ENCODE peak calls at places on chromosomes 1 and 21, in eight cellular contexts. I, E, K, Y, D, F, T and S are unnamed samples.

GRCh38 chr1:75234499-75235064 is 100.4 kb downstream of the LHX8 start:
- DNase-seq in I (no peak), E (no peak), K (no peak), Y (no peak), D (no peak), F (no peak), T (no peak), S (no peak)

GRCh38 chr1:31607360-31607759 is 10.1 kb upstream of the HCRTR1 start:
- DNase-seq in I (no peak), E (no peak), K (no peak), Y (no peak), D (no peak), F (no peak), T (no peak), S (no peak)

GRCh38 chr21:44657635-44658183 is at the start of gene KRTAP12-3:
- DNase-seq in I (no peak), E (no peak), K (no peak), Y (no peak), D (no peak), F (no peak), T (no peak), S (no peak)

GRCh38 chr1:35085421-35085820 is 6.2 kb downstream of the ZMYM1 start:
- DNase-seq in I (no peak), E (no peak), K (no peak), Y (no peak), D (peak; percentile 34), F (no peak), T (no peak), S (no peak)

GRCh38 chr1:160911441-160911840 is 26.5 kb upstream of the ITLN1 start:
- DNase-seq in I (no peak), E (no peak), K (no peak), Y (peak; percentile 39), D (peak; percentile 86), F (no peak), T (no peak), S (no peak)

GRCh38 chr1:15456313-15456954 is at the start of gene CELA2A:
- DNase-seq in I (no peak), E (no peak), K (no peak), Y (no peak), D (no peak), F (no peak), T (no peak), S (peak; percentile 6)

GRCh38 chr1:54360165-54361005 is 45.8 kb downstream of the SSBP3 start:
- DNase-seq in I (no peak), E (no peak), K (no peak), Y (no peak), D (no peak), F (no peak), T (no peak), S (no peak)

GRCh38 chr1:242828828-242829227 is 304.3 kb upstream of the PLD5 start:
- DNase-seq in I (no peak), E (no peak), K (no peak), Y (no peak), D (no peak), F (no peak), T (peak; percentile 55), S (no peak)

GRCh38 chr1:233082778-233083550 is 132.6 kb downstream of the NTPCR start:
- DNase-seq in I (no peak), E (no peak), K (no peak), Y (no peak), D (no peak), F (no peak), T (no peak), S (no peak)

GRCh38 chr1:224065455-224065854 is 48.5 kb upstream of the FBXO28 start:
- DNase-seq in I (no peak), E (no peak), K (no peak), Y (no peak), D (no peak), F (no peak), T (no peak), S (no peak)

GRCh38 chr1:159879977-159880376 is 17.5 kb upstream of the VSIG8 start:
- DNase-seq in I (no peak), E (no peak), K (no peak), Y (no peak), D (no peak), F (no peak), T (no peak), S (no peak)

GRCh38 chr1:243539636-243540035 is 283.8 kb downstream of the SDCCAG8 start:
- DNase-seq in I (no peak), E (no peak), K (no peak), Y (no peak), D (no peak), F (no peak), T (no peak), S (no peak)

GRCh38 chr1:25031601-25031965 is 101.5 kb upstream of the RUNX3 start:
- DNase-seq in I (no peak), E (no peak), K (no peak), Y (no peak), D (no peak), F (no peak), T (no peak), S (no peak)

GRCh38 chr1:110185181-110185580 is 24.9 kb upstream of the KCNC4 start:
- DNase-seq in I (no peak), E (no peak), K (no peak), Y (no peak), D (no peak), F (no peak), T (no peak), S (no peak)

GRCh38 chr1:234875328-234875952 is 253.2 kb downstream of the TOMM20 start:
- DNase-seq in I (peak; percentile 65), E (peak; percentile 89), K (no peak), Y (no peak), D (no peak), F (no peak), T (no peak), S (no peak)

GRCh38 chr1:234871710-234872262 is 256.9 kb downstream of the TOMM20 start:
- DNase-seq in I (no peak), E (no peak), K (no peak), Y (no peak), D (no peak), F (no peak), T (no peak), S (no peak)

GRCh38 chr1:234875953-234876814 is 252.5 kb downstream of the TOMM20 start:
- DNase-seq in I (peak; percentile 44), E (peak; percentile 59), K (no peak), Y (peak; percentile 76), D (peak; percentile 90), F (peak; percentile 38), T (no peak), S (peak; percentile 70)

GRCh38 chr1:234877761-234878160 is 250.9 kb downstream of the TOMM20 start:
- DNase-seq in I (peak; percentile 39), E (no peak), K (no peak), Y (no peak), D (no peak), F (no peak), T (no peak), S (no peak)

GRCh38 chr1:234874291-234875288 is 254.0 kb downstream of the TOMM20 start:
- DNase-seq in I (peak; percentile 57), E (peak; percentile 65), K (peak; percentile 6), Y (no peak), D (no peak), F (no peak), T (no peak), S (no peak)
- H3K4me1 ChIP-seq in I (no peaks in the 10 kb centered on the region), E (peaks cover 43% of the 10 kb centered on the region), K (no peaks in the 10 kb centered on the region), Y (peaks cover 24% of the 10 kb centered on the region), D (no peaks in the 10 kb centered on the region), F (no peaks in the 10 kb centered on the region), T (no peaks in the 10 kb centered on the region), S (peaks cover 14% of the 10 kb centered on the region)

GRCh38 chr21:41511858-41512257 is 3.9 kb upstream of the TMPRSS2 start:
- DNase-seq in I (no peak), E (no peak), K (no peak), Y (no peak), D (no peak), F (no peak), T (no peak), S (no peak)

GRCh38 chr21:41509206-41509496 is 1.2 kb upstream of the TMPRSS2 start:
- DNase-seq in I (no peak), E (no peak), K (no peak), Y (no peak), D (no peak), F (no peak), T (no peak), S (no peak)

GRCh38 chr21:41509733-41510132 is 1.8 kb upstream of the TMPRSS2 start:
- DNase-seq in I (no peak), E (no peak), K (no peak), Y (no peak), D (no peak), F (no peak), T (no peak), S (no peak)

GRCh38 chr21:41508415-41509205 is 652 bp upstream of the TMPRSS2 start:
- DNase-seq in I (no peak), E (no peak), K (no peak), Y (no peak), D (no peak), F (no peak), T (peak; percentile 65), S (no peak)

DNA sequence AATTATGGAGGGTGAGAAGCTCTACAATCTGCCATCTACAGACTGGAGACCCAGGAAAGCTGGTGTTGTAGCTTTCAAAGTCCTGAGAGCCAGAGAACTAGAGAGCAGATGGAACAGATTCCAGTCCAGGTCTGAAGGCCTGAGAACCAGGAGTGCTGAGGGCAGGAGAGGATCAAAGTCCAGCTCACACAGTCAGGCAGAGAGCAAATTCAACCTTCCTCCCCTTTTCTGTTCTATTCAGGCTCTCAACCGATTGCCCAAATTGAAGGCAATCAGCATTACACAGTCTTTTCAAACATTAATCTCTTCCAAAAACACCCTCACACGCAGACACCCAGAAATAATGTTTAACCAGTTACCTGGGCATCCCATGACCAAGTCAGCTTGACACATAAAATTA is 2.5 kb upstream of the TMPRSS2 start:
- DNase-seq in I (no peak), E (no peak), K (no peak), Y (no peak), D (no peak), F (no peak), T (no peak), S (no peak)
- H3K27me3 ChIP-seq in I (no peaks in the 10 kb centered on the region), E (peaks cover 42% of the 10 kb centered on the region), K (no peaks in the 10 kb centered on the region), Y (peaks cover 54% of the 10 kb centered on the region), D (peaks cover 23% of the 10 kb centered on the region), F (no peaks in the 10 kb centered on the region), T (peaks cover 33% of the 10 kb centered on the region), S (no peaks in the 10 kb centered on the region)

GRCh38 chr1:92808353-92808752 is 23.4 kb upstream of the EVI5 start:
- DNase-seq in I (no peak), E (no peak), K (no peak), Y (no peak), D (no peak), F (no peak), T (no peak), S (no peak)
- H3K27ac ChIP-seq in I (no peak overlapping the region), E (no peak overlapping the region), K (no peak overlapping the region), Y (no peak overlapping the region), D (no peak overlapping the region), F (no peak overlapping the region), T (no peak overlapping the region), S (no peak overlapping the region)

DNA sequence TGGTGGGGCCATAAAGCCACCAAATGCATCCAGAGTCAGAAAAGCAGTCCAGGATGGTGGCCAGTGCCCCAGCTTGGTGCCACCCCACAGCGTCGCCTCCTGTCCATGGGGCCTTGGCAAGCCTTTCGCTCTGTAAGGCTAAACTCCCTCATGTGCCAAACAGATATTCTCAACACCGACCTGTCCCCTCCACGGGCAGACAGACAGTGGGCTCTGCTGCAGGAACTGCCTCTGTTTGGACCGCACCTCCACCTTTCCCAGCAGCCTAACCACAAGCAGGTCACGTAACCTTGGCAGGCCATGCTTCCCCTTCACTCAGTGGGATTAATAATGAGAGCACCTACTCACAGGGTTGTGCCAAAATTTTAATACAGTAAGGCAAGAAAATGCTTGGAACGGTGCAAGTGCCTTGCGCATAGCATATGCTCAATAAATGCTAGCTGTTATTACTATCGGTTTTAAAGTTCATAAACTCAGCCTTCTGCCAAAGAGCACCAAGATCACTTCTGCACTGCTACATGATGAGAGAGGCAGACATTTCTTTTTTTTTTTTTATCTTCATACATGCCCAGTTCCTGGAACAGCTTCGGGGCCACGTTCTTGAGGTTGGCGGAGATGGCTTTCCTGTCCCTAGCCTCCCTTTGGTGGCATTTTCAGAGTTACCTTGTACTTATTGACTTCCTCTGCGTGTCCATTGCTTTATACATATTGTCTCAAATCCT is 11.6 kb downstream of the RUNX1 start:
- DNase-seq in I (no peak), E (no peak), K (no peak), Y (no peak), D (no peak), F (no peak), T (no peak), S (no peak)
- H3K4me1 ChIP-seq in I (no peaks in the 10 kb centered on the region), E (peaks cover 19% of the 10 kb centered on the region), K (no peaks in the 10 kb centered on the region), Y (no peaks in the 10 kb centered on the region), D (no peaks in the 10 kb centered on the region), F (no peaks in the 10 kb centered on the region), T (no peaks in the 10 kb centered on the region), S (no peaks in the 10 kb centered on the region)